ENCODE peak calls at places on chromosomes 2 and 18, in nine cellular contexts. B is iris pigment epithelial cell, W is COLO829, K is foreskin fibroblast, A is esophagus squamous epithelium, M is trophoblast cell, S is NCI-H1694 treated with DMSO at 0.1 percent for 48 hours, V is NCI-H187, D is NCI-H146. Z is an unnamed sample.

GRCh38 chr2:10575566-10576300 is 114.0 kb downstream of the NOL10 start:
- DNase-seq in V (no peak), B (peak; percentile 89), K (peak; percentile 83), W (peak; percentile 87), M (no peak), D (no peak), S (no peak), A (no peak), Z (no peak)

GRCh38 chr2:200217320-200217719 is 89.2 kb upstream of the SPATS2L start:
- DNase-seq in D (no peak), W (no peak), B (no peak), V (no peak), S (no peak), A (no peak), M (no peak), K (no peak), Z (no peak)

GRCh38 chr2:168574856-168575630 is 119.0 kb downstream of the CERS6 start:
- DNase-seq in V (no peak), W (no peak), K (no peak), B (peak; percentile 52), M (no peak), S (no peak), A (no peak), D (no peak), Z (no peak)

GRCh38 chr2:27762951-27763906 is 8.3 kb upstream of the MRPL33 start:
- DNase-seq in A (no peak), B (peak; percentile 52), M (no peak), D (no peak), V (no peak), W (no peak), K (no peak), S (no peak), Z (no peak)

GRCh38 chr2:123597995-123598394 is 427.1 kb upstream of the CNTNAP5 start:
- DNase-seq in A (no peak), B (no peak), S (no peak), K (no peak), W (no peak), M (no peak), V (no peak), D (no peak), Z (no peak)

GRCh38 chr2:209334188-209335017 is 89.4 kb upstream of the MAP2 start:
- DNase-seq in W (peak; percentile 59), D (peak; percentile 70), M (peak; percentile 53), V (peak; percentile 10), S (peak; percentile 85), A (no peak), B (peak; percentile 43), K (peak; percentile 23), Z (no peak)

GRCh38 chr2:102181919-102182635 is 4.7 kb upstream of the IL1RL2 start:
- DNase-seq in D (no peak), W (no peak), V (no peak), A (no peak), K (peak; percentile 18), B (no peak), M (peak; percentile 33), S (no peak), Z (no peak)

GRCh38 chr2:168138911-168139310 is 108.5 kb downstream of the STK39 start:
- DNase-seq in W (no peak), V (no peak), K (no peak), A (no peak), M (no peak), B (no peak), D (no peak), S (no peak), Z (no peak)

GRCh38 chr2:240704651-240705050 is 13.0 kb downstream of the AQP12A start:
- DNase-seq in D (no peak), W (no peak), M (no peak), S (no peak), V (no peak), A (no peak), K (no peak), B (no peak), Z (peak; percentile 10)

GRCh38 chr2:177717831-177718618 is 325.5 kb downstream of the AGPS start:
- DNase-seq in S (peak; percentile 26), M (no peak), B (peak; percentile 3), A (no peak), D (no peak), V (no peak), K (no peak), W (no peak), Z (no peak)

GRCh38 chr18:55706893-55707292 is 118.9 kb upstream of the TCF4 start:
- DNase-seq in M (peak; percentile 51), W (no peak), D (no peak), V (no peak), B (peak; percentile 81), A (no peak), S (no peak), K (peak; percentile 42), Z (no peak)

GRCh38 chr2:70515938-70516337 is 37.7 kb downstream of the TGFA start:
- DNase-seq in D (no peak), S (no peak), V (no peak), B (no peak), A (no peak), M (peak; percentile 7), K (no peak), W (no peak), Z (no peak)

GRCh38 chr18:63708650-63709049 is 5.9 kb downstream of the SERPINB11 start:
- DNase-seq in W (no peak), M (peak; percentile 40), D (no peak), A (no peak), B (peak; percentile 49), K (peak; percentile 93), V (no peak), S (no peak), Z (no peak)

GRCh38 chr2:48600917-48601316 is 16.7 kb upstream of the GTF2A1L start:
- DNase-seq in W (no peak), B (peak; percentile 58), K (peak; percentile 66), A (no peak), V (no peak), D (no peak), S (no peak), M (peak; percentile 37), Z (no peak)

GRCh38 chr2:15298769-15299168 is 262.4 kb downstream of the NBAS start:
- DNase-seq in D (no peak), W (no peak), M (peak; percentile 67), V (no peak), K (no peak), A (no peak), S (no peak), B (peak; percentile 24), Z (no peak)

GRCh38 chr2:238596571-238597551 is 170.1 kb downstream of the ASB1 start:
- DNase-seq in S (no peak), B (peak; percentile 91), A (no peak), K (peak; percentile 93), V (no peak), M (no peak), W (peak; percentile 92), D (no peak), Z (no peak)

GRCh38 chr18:9404565-9405060 is 70.0 kb downstream of the TWSG1 start:
- DNase-seq in A (no peak), D (no peak), K (no peak), W (no peak), M (peak; percentile 87), B (peak; percentile 51), S (no peak), V (no peak), Z (no peak)

GRCh38 chr2:98893871-98894270 is 42.2 kb downstream of the CRACDL start:
- DNase-seq in W (no peak), V (no peak), D (no peak), S (no peak), K (no peak), A (no peak), B (no peak), M (no peak), Z (no peak)

GRCh38 chr2:46325178-46325928 is 28.1 kb downstream of the EPAS1 start:
- DNase-seq in W (no peak), A (no peak), D (no peak), B (peak; percentile 82), M (peak; percentile 89), K (no peak), S (no peak), V (no peak), Z (no peak)

GRCh38 chr18:13611616-13612110 is 114.7 kb downstream of the FAM210A start:
- DNase-seq in S (no peak), D (peak; percentile 32), K (peak; percentile 14), V (no peak), W (no peak), M (peak; percentile 38), B (peak; percentile 23), A (no peak), Z (no peak)

GRCh38 chr18:13452448-13452811 is 233.9 kb downstream of the LDLRAD4 start:
- DNase-seq in W (no peak), S (no peak), B (peak; percentile 80), A (no peak), M (peak; percentile 82), V (no peak), D (no peak), K (peak; percentile 12), Z (no peak)

GRCh38 chr2:128594953-128595677 is 276.4 kb upstream of the HS6ST1 start:
- DNase-seq in V (no peak), S (no peak), K (no peak), D (peak; percentile 92), B (no peak), M (no peak), A (no peak), W (no peak), Z (no peak)

GRCh38 chr2:165401285-165401852 is 68.1 kb upstream of the CSRNP3 start:
- DNase-seq in V (peak; percentile 60), A (no peak), S (peak; percentile 83), B (peak; percentile 85), K (peak; percentile 58), D (peak; percentile 64), M (no peak), W (peak; percentile 14), Z (no peak)

GRCh38 chr2:195056001-195056400 is 601.0 kb upstream of the SLC39A10 start:
- DNase-seq in A (no peak), M (no peak), B (no peak), K (no peak), W (no peak), V (no peak), S (no peak), D (peak; percentile 77), Z (no peak)

GRCh38 chr2:128270306-128271185 is 48.1 kb downstream of the HS6ST1 start:
- DNase-seq in W (no peak), A (no peak), V (no peak), B (no peak), M (no peak), K (no peak), D (no peak), S (no peak), Z (no peak)

GRCh38 chr2:197369228-197369945 is 58.8 kb upstream of the ANKRD44 start:
- DNase-seq in M (no peak), D (no peak), S (no peak), A (no peak), B (no peak), K (no peak), W (no peak), V (no peak), Z (no peak)

GRCh38 chr2:75595541-75596395 is 35.0 kb upstream of the EVA1A start:
- DNase-seq in W (no peak), B (peak; percentile 91), S (no peak), K (peak; percentile 68), D (peak; percentile 12), M (peak; percentile 39), V (no peak), A (no peak), Z (no peak)

GRCh38 chr2:101023327-101024107 is 21.4 kb downstream of the RPL31 start:
- DNase-seq in D (no peak), V (no peak), W (no peak), A (no peak), K (no peak), M (no peak), B (no peak), S (no peak), Z (no peak)

GRCh38 chr2:73291093-73291460 is 2.3 kb downstream of the EGR4 start:
- DNase-seq in K (peak; percentile 33), B (peak; percentile 58), M (no peak), S (no peak), V (no peak), D (peak; percentile 43), W (peak; percentile 61), A (no peak), Z (no peak)

GRCh38 chr2:8694737-8695136 is 12.9 kb downstream of the ID2 start:
- DNase-seq in M (no peak), W (peak; percentile 54), S (no peak), V (no peak), B (peak; percentile 8), A (no peak), D (no peak), K (no peak), Z (no peak)

GRCh38 chr2:102483086-102483485 is 10.1 kb downstream of the SLC9A4 start:
- DNase-seq in W (no peak), A (no peak), D (no peak), K (no peak), M (no peak), S (no peak), V (no peak), B (no peak), Z (no peak)

Z was measured in activated T-helper 1 cell treated with anti-CD3 and anti-CD28 coated beads, Interleukin-2, amount 50 U/mL, for 16 hours.